ENCODE peak calls at places on chromosomes 7 and 10, in six cellular contexts. W is endodermal cell, P is left ventricle myocardium inferior, U is endothelial cell of umbilical vein, A is sigmoid colon, O is A673. M is an unnamed sample.

GRCh38 chr10:122461367-122461728 is at the start of gene HTRA1:
- DNase-seq in O (no peak), W (peak; percentile 87), A (peak; percentile 92), P (peak; percentile 86), U (peak; percentile 67), M (no peak)

GRCh38 chr10:26855186-26855585 is 5.6 kb downstream of the ABI1 start:
- DNase-seq in P (no peak), O (peak; percentile 37), A (no peak), U (peak; percentile 58), W (no peak), M (no peak)

GRCh38 chr10:132061030-132061429 is 4.7 kb upstream of the JAKMIP3 start:
- DNase-seq in U (no peak), A (no peak), O (no peak), P (no peak), W (no peak), M (peak; percentile 21)

GRCh38 chr7:65731562-65732035 is 141.3 kb upstream of the VKORC1L1 start:
- DNase-seq in P (peak; percentile 18), W (peak; percentile 83), A (peak; percentile 63), O (peak; percentile 46), U (peak; percentile 59), M (no peak)

GRCh38 chr7:88635149-88635548 is 124.4 kb upstream of the ZNF804B start:
- DNase-seq in P (no peak), U (no peak), A (no peak), W (peak; percentile 41), O (no peak), M (no peak)

GRCh38 chr7:141944811-141945210 is 2.0 kb downstream of the CLEC5A start:
- DNase-seq in O (no peak), W (no peak), U (no peak), P (no peak), A (no peak), M (no peak)

GRCh38 chr7:120852700-120853099 is 5.2 kb downstream of the TSPAN12 start:
- DNase-seq in A (no peak), U (no peak), P (no peak), W (no peak), O (no peak), M (no peak)

GRCh38 chr7:70178787-70179186 is 580.5 kb downstream of the AUTS2 start:
- DNase-seq in U (no peak), P (no peak), O (peak; percentile 44), A (no peak), W (peak; percentile 59), M (no peak)

GRCh38 chr10:22002531-22003110 is 909 bp downstream of the DNAJC1 start:
- DNase-seq in A (no peak), P (no peak), W (no peak), O (peak; percentile 23), U (peak; percentile 41), M (no peak)

GRCh38 chr10:110651044-110651958 is 7.2 kb downstream of the RBM20 start:
- DNase-seq in O (no peak), P (no peak), U (no peak), W (peak; percentile 48), A (peak; percentile 87), M (peak; percentile 84)

GRCh38 chr7:29099896-29100847 is 46.2 kb downstream of the CPVL start:
- DNase-seq in U (no peak), A (no peak), P (no peak), W (no peak), O (no peak), M (no peak)

GRCh38 chr10:93352638-93353383 is 129.3 kb downstream of the MYOF start:
- DNase-seq in O (peak; percentile 64), P (no peak), A (no peak), W (peak; percentile 63), U (peak; percentile 46), M (no peak)

GRCh38 chr7:94698275-94698674 is 42.3 kb upstream of the SGCE start:
- DNase-seq in A (no peak), U (peak; percentile 92), P (no peak), O (peak; percentile 81), W (no peak), M (no peak)

GRCh38 chr10:99395750-99396445 is 34.5 kb downstream of the GOT1 start:
- DNase-seq in O (no peak), W (peak; percentile 69), P (no peak), U (peak; percentile 57), A (no peak), M (no peak)

DNA sequence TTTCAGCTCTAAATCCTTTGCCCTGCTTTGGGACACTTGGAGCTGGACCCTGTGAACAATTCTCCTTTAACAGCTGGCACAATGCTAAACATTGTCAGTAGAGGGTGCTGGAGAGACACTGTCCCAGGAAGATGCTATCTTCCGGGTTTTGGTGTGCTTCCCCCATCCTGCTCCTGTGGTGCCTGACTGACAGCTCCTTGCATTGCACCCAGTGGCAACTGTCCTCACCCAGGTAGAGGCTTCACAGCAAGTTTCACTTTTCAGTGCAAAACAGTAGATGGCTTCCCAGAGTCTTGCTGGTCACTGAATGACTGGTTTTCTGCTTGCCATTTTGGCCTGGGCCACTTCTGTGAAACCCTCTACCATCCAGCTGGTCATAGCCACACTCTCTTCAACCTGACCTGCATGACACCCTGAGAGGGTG is 77.3 kb downstream of the CDC14C start:
- DNase-seq in O (peak; percentile 36), U (no peak), A (no peak), P (no peak), W (peak; percentile 89), M (no peak)
- TF ChIP-seq CTCF in O (peak; percentile 55), U (no peak), A (no peak), P (peak; percentile 66), W (peak; percentile 89), M (no peak)

GRCh38 chr7:147571436-147572180 is 1019.0 kb upstream of the C7orf33 start:
- DNase-seq in W (no peak), A (no peak), P (no peak), O (no peak), U (no peak), M (no peak)
- H3K27ac ChIP-seq in W (no peak overlapping the region), A (no peak overlapping the region), P (no peak overlapping the region), O (no peak overlapping the region), U (no peak overlapping the region), M (no peak overlapping the region)

DNA sequence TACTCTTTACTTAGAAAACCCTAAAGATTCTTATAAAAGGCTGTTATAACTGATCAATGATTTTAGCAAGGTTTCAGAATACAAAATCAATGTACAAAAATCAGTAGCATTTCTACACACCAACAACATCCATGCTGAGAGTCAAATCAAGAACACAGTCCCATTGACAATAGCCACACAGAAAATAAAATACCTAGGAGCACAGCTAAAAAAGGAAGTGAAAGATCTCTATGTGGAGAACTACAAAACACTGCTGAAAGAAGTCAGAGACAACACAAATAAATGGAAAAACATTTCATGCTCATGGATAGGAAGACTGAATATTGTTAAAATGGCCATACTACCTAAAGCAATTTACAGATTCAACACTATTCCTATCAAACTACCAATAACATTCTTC is 427.0 kb downstream of the KCNMA1 start:
- DNase-seq in W (no peak), P (no peak), A (no peak), O (no peak), U (no peak), M (no peak)
- H3K4me3 ChIP-seq in W (no peak overlapping the region), P (no peak overlapping the region), A (no peak overlapping the region), O (no peak overlapping the region), U (no peak overlapping the region), M (no peak overlapping the region)

DNA sequence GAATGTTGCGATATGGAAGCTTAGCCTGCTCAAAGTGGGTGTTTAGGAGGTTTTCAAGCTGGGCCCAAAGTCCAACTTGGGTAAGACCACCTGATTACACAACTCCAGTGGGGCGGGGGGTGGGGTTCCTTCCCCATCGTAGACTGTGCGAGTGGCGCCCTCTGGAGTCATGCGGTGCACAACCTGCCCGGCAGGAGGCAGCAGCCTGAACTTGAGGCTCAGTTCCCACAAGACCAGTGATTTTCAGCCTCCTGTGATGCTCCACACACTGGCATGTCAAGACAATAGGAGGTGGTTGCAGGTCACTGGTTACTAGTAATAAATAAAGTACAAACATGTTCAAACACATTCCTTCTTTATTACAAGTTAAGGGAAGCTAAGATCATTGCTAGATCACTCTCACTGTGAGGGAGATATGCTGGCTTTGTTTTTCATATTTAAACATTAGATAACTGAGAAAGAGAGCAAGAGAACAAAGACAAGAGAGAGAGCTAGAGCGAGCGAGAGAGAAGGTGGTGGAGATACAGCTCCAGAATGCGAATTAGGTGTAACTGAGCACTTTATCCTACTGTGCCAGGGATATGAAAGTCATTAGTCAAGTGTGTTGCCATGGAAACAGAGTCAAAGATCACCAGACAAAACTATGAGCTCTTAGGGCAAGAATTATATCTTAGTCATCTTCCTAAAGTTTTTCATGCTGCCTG is 97.4 kb upstream of the BMPER start:
- DNase-seq in O (peak; percentile 49), P (no peak), U (peak; percentile 91), W (peak; percentile 91), A (no peak), M (no peak)
- TF ChIP-seq CTCF in O (peak; percentile 82), P (peak; percentile 20), U (peak; percentile 66), W (peak; percentile 94), A (no peak), M (no peak)

DNA sequence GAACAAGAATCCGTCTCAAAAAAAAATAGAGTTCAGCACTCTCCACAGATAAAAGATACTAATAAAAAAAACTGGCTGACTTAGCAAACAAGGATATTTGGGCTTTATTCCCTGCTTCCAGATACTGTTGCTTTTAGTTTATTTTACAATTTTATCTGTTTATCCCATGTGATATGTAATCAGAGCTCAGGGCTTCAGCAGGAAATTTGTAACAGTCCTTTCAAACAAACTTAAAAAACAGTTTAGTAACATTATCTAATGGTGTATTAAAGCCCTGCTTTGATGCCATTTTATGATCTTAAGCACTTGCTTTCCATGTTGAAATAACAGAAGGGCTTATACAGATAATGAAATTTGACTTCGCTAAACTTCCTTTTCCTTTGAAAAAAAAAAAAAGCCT is 28.1 kb downstream of the DCLRE1A start:
- DNase-seq in P (no peak), O (no peak), W (no peak), U (no peak), A (no peak), M (no peak)
- H3K27ac ChIP-seq in P (no peak overlapping the region), O (no peak overlapping the region), W (no peak overlapping the region), U (no peak overlapping the region), A (no peak overlapping the region), M (no peak overlapping the region)

DNA sequence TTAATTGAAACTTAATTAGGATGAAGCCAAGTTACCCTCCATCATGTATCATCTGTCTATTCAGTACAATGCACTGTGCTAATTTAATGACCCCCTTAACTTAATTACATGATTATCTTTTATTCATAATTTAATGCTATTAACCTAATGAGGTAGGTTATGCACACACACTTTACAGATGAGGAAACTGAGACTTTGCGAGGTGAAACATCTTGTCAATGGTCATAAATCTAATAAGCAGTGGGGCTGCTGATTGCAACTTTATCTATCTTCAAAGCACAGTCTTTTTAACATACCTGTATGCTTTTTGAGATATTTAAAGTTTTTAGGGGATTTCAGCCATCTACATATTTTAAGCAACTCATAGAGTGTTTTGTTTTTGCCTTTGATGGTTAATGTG is 547 bp downstream of the MACC1 start:
- DNase-seq in U (no peak), O (no peak), W (no peak), P (no peak), A (no peak), M (no peak)
- H3K4me3 ChIP-seq in U (no peak overlapping the region), O (no peak overlapping the region), W (no peak overlapping the region), P (no peak overlapping the region), A (no peak overlapping the region), M (no peak overlapping the region)

GRCh38 chr7:112079671-112080070 is 126.5 kb downstream of the DOCK4 start:
- DNase-seq in P (no peak), W (no peak), A (no peak), O (no peak), U (no peak), M (no peak)
- TF ChIP-seq CTCF in P (peak; percentile 18), W (peak; percentile 43), A (no peak), O (peak; percentile 35), U (no peak), M (no peak)

M was measured in coronary artery.